ENCODE peak calls at places on chromosome 5, in five cellular contexts. O is DND-41, X is HCT116, G is IMR-90, B is PC-3. I is an unnamed sample.

GRCh38 chr5:164672931-164673694 is 1167.7 kb downstream of the MAT2B start:
- DNase-seq in O (no peak), B (peak), X (no peak), G (peak), I (no peak)

GRCh38 chr5:59103303-59103702 is 520.4 kb downstream of the RAB3C start:
- DNase-seq in X (no peak), B (no peak), O (no peak), G (no peak), I (no peak)

GRCh38 chr5:60271517-60271916 is 378.0 kb upstream of the PDE4D start:
- DNase-seq in X (no peak), B (no peak), G (no peak), O (no peak), I (no peak)

GRCh38 chr5:92309336-92309991 is 926.3 kb upstream of the ARRDC3 start:
- DNase-seq in O (no peak), G (peak), B (peak), X (peak), I (no peak)

GRCh38 chr5:35369965-35370790 is 139.9 kb upstream of the PRLR start:
- DNase-seq in X (no peak), B (no peak), O (no peak), G (no peak), I (peak)

GRCh38 chr5:115069087-115069968 is 100.4 kb downstream of the TRIM36 start:
- DNase-seq in G (peak), X (peak), O (peak), B (peak), I (peak)

GRCh38 chr5:57176350-57176857 is 2.5 kb downstream of the GPBP1 start:
- DNase-seq in O (no peak), G (peak), B (peak), X (no peak), I (no peak)

GRCh38 chr5:127871448-127872153 is 168.4 kb downstream of the CCDC192 start:
- DNase-seq in B (peak), G (no peak), X (no peak), O (no peak), I (no peak)

GRCh38 chr5:91928751-91929521 is 545.8 kb upstream of the ARRDC3 start:
- DNase-seq in O (no peak), B (peak), G (peak), X (peak), I (no peak)

GRCh38 chr5:11851965-11852745 is 52.1 kb downstream of the CTNND2 start:
- DNase-seq in G (no peak), B (no peak), X (no peak), O (no peak), I (peak)

GRCh38 chr5:31291323-31291854 is 97.9 kb downstream of the CDH6 start:
- DNase-seq in G (no peak), O (no peak), B (peak), X (no peak), I (peak)

GRCh38 chr5:116738948-116739339 is 164.3 kb upstream of the SEMA6A start:
- DNase-seq in X (no peak), O (no peak), B (no peak), G (no peak), I (no peak)

GRCh38 chr5:979100-979817 is 29.3 kb upstream of the NKD2 start:
- DNase-seq in G (no peak), X (no peak), O (no peak), B (no peak), I (peak)

GRCh38 chr5:79255786-79256557 is 20.0 kb downstream of the JMY start:
- DNase-seq in X (peak), B (peak), G (peak), O (no peak), I (peak)

GRCh38 chr5:134079748-134080581 is 34.5 kb upstream of the TCF7 start:
- DNase-seq in X (no peak), G (no peak), O (no peak), B (no peak), I (no peak)

GRCh38 chr5:90264930-90265857 is 144.4 kb downstream of the CETN3 start:
- DNase-seq in G (peak), O (peak), X (peak), B (peak), I (peak)

GRCh38 chr5:177080265-177080664 is 6.5 kb upstream of the FGFR4 start:
- DNase-seq in O (no peak), B (no peak), X (no peak), G (no peak), I (no peak)

GRCh38 chr5:104513194-104513602 is 950.6 kb upstream of the NUDT12 start:
- DNase-seq in O (no peak), B (peak), X (peak), G (peak), I (no peak)

GRCh38 chr5:10607666-10608442 is 44.0 kb downstream of the ANKRD33B start:
- DNase-seq in X (no peak), B (no peak), G (peak), O (no peak), I (peak)

GRCh38 chr5:179304466-179304865 is 40.8 kb downstream of the ADAMTS2 start:
- DNase-seq in O (no peak), X (no peak), G (peak), B (no peak), I (no peak)

GRCh38 chr5:131214828-131215227 is 44.1 kb downstream of the LYRM7 start:
- DNase-seq in B (no peak), O (no peak), X (no peak), G (no peak), I (no peak)
- H3K4me3 ChIP-seq in B (no peak), O (no peak), X (no peak), G (no peak), I (no peak)

GRCh38 chr5:147780924-147781530 is 1.5 kb downstream of the JAKMIP2 start:
- DNase-seq in X (no peak), G (no peak), O (no peak), B (no peak), I (no peak)

GRCh38 chr5:147788023-147788422 is 5.5 kb upstream of the JAKMIP2 start:
- DNase-seq in B (no peak), G (no peak), X (no peak), O (no peak), I (no peak)

GRCh38 chr5:147784596-147784995 is 2.1 kb upstream of the JAKMIP2 start:
- DNase-seq in B (no peak), O (no peak), G (no peak), X (no peak), I (no peak)

GRCh38 chr5:147786115-147786514 is 3.6 kb upstream of the JAKMIP2 start:
- DNase-seq in B (no peak), G (no peak), X (no peak), O (no peak), I (no peak)

GRCh38 chr5:147782053-147783028 is at the start of gene JAKMIP2:
- DNase-seq in X (no peak), G (peak), B (peak), O (peak), I (peak)
- H3K9ac ChIP-seq in X (no peak), G (no peak), B (no peak), O (no peak), I (peak)

DNA sequence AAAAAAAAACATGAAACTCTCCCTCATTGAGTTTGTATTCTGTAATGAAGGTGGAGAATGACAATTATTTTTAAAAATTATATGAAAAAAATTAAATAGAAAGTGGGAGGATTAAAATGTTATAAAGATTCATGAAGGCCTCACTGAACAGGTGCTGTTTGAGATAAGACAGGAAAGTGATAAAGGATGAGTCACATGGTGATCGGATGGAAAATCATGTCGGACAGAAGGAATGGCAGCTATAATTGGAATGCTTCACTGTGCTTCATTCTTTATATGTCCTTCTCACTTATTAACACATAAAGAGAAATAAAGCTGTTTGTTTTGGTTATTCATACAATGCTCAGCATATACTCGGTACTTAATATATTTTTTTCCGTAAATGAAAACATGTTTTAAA is 464.5 kb upstream of the RGMB start:
- DNase-seq in B (peak), G (peak), O (no peak), X (peak), I (no peak)
- H3K4me3 ChIP-seq in B (peak), G (no peak), O (no peak), X (no peak), I (no peak)

DNA sequence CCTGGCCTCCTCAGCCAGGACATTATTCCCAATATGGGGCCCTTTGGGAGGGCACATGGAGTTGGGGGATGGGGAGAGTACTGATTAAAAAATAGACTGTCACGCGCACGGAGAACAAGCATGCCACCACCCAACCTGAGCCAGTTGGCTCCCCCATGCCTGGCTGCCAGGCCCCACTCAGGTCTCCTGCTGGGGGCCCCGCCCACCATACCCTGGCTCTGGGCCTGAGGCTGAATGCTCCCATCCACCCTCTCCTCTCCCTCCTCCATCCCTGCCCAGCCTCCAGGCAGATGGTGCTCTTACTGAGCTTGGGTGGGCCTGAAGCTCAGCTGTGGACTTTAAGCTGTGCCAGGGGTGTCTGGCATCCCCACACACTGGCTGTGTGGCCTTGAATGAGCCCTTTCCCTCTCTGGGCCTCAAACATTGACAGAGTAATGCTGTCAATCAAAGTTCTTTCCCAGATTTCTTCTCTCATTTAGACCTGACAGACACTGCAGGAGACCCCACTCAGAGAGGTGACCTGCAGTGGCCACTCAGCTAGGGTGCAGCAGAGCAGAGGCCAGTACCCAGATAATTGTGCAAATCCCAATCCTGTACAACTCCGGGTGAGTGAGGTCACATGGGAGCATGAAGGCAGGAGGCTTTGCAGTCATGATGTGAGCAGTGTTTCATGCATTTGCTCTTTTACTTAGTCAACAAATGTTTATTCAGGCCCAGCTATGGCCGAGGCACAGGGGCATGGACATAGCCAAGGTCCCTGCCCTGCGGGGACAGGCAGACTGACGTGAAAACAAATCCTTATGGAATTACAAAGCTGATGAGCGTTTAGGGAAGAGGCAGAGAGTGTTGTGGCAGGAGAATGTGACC is 9.8 kb upstream of the SYNPO start:
- DNase-seq in G (no peak), O (no peak), X (no peak), B (no peak), I (no peak)
- H3K9ac ChIP-seq in G (no peak), O (no peak), X (no peak), B (no peak), I (no peak)

DNA sequence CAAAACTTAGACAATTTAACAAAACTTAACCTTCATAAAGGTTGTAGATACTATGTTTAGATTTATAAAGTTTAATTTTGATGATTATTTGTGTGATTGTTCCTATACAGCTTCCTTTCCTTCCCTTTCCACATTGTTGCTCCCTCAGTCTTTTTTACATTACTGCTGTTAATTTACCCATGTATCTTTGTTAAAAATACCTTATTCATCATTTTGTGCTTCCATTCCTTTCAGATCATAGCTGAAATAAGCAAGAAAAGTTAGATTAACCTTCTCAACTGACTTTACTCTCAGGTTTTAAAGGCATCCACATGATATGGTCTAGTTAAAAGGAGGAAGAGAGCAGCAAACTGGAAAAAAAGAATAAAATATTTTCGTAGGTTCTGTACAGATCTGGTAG is 2.0 kb downstream of the SMAD5 start:
- DNase-seq in O (no peak), G (no peak), B (no peak), X (no peak), I (no peak)
- H3K4me3 ChIP-seq in O (no peak), G (no peak), B (peak), X (no peak), I (peak)

DNA sequence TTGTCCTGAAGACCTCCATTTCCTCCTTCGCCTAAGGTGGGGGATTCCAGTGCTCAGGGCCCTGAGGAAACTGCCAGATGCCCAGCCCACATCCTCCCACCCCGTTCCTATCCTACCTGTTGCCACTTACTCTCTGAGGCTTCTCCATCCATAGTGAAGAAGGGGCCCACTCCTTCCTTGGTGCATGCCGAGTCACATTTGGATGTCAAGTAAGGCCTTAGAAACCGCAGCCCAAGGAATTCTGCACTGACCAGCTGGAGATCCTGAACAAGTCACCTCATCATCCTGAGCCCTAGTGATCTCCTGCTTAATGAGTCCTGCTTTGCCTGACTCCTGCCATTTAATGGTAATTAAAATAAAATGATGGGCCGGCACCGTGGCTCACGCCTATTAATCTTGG is 6.6 kb upstream of the TNIP1 start:
- DNase-seq in O (no peak), X (no peak), B (no peak), G (peak), I (no peak)
- H3K9ac ChIP-seq in O (no peak), X (no peak), B (no peak), G (no peak), I (no peak)

GRCh38 chr5:27434335-27434734 is 395.9 kb upstream of the CDH9 start:
- DNase-seq in G (no peak), B (peak), O (no peak), X (no peak), I (no peak)

DNA sequence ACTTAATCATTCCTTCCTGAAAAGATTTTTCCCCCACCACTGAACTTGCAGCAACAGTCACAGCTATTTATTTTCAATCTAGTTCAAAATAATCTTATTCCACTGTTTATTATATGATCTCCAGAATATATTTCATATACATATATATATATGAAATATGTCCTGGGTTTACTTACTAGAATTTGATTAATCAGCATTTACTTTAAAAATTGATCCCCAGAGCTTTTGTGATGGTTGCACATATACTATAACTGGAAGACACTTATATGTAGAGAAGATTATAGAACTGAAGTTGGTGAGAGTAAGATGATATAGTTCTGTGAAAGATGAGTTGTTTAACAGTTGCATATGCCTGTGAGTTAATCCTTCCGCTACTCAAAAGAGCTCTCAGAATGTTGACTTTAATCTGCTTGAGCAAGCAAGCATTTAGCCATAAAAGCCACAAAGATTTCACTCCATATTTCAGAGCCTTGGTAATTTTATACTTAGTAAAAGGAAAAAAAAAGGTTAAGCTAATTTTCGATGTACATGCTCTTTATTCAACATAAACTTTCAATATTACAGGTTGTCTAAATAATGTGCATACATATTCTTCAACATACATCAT is 399.3 kb upstream of the CDH9 start:
- DNase-seq in X (no peak), O (no peak), G (no peak), B (no peak), I (no peak)
- H3K4me3 ChIP-seq in X (no peak), O (no peak), G (no peak), B (no peak), I (no peak)

I was measured in endodermal cell.